ENCODE peak calls at places on chromosome 22, in six cellular contexts. Q, C, A, G, U and Z are unnamed samples.

GRCh38 chr22:47228767-47229166 is 466.3 kb downstream of the TBC1D22A start:
- DNase-seq in A (no peak), Q (no peak), U (no peak), C (no peak), G (no peak), Z (no peak)

GRCh38 chr22:19448076-19448607 is 631 bp upstream of the C22orf39 start:
- DNase-seq in A (peak; percentile 51), C (no peak), Q (no peak), G (no peak), U (peak; percentile 70), Z (no peak)

GRCh38 chr22:36244522-36245391 is 5.4 kb upstream of the APOL2 start:
- DNase-seq in U (no peak), C (no peak), Q (no peak), A (no peak), G (no peak), Z (no peak)

GRCh38 chr22:36885474-36885873 is 24.7 kb downstream of the NCF4 start:
- DNase-seq in C (no peak), U (no peak), G (no peak), Q (no peak), A (no peak), Z (no peak)

GRCh38 chr22:33248927-33249326 is 190.7 kb upstream of the SYN3 start:
- DNase-seq in C (no peak), A (no peak), G (no peak), U (no peak), Q (no peak), Z (no peak)

GRCh38 chr22:50270302-50271010 is at the start of gene MAPK11:
- DNase-seq in C (no peak), G (peak; percentile 60), U (peak; percentile 92), Q (peak; percentile 35), A (peak; percentile 32), Z (peak; percentile 82)

GRCh38 chr22:19477321-19478085 is 1.5 kb downstream of the UFD1 start:
- DNase-seq in A (no peak), G (no peak), Q (no peak), U (no peak), C (no peak), Z (no peak)

GRCh38 chr22:19903031-19903430 is 38.5 kb upstream of the COMT start:
- DNase-seq in Q (no peak), A (no peak), U (no peak), C (no peak), G (no peak), Z (no peak)

GRCh38 chr22:45280583-45280972 is 4.2 kb upstream of the UPK3A start:
- DNase-seq in C (no peak), G (no peak), Q (no peak), A (no peak), U (no peak), Z (no peak)

GRCh38 chr22:36573815-36574350 is 44.9 kb upstream of the EIF3D start:
- DNase-seq in G (no peak), U (no peak), C (no peak), Q (no peak), A (no peak), Z (no peak)

GRCh38 chr22:21643533-21644357 is 1.6 kb downstream of the SDF2L1 start:
- DNase-seq in A (no peak), C (no peak), G (no peak), U (peak; percentile 70), Q (no peak), Z (no peak)

GRCh38 chr22:38697055-38697980 is 3.4 kb downstream of the JOSD1 start:
- DNase-seq in G (no peak), Q (no peak), A (no peak), U (no peak), C (no peak), Z (no peak)

GRCh38 chr22:17443413-17444203 is 74.3 kb downstream of the CECR2 start:
- DNase-seq in Q (no peak), C (no peak), A (no peak), G (no peak), U (no peak), Z (no peak)

GRCh38 chr22:28548411-28548810 is 131.2 kb downstream of the TTC28 start:
- DNase-seq in C (no peak), G (no peak), A (no peak), U (no peak), Q (no peak), Z (no peak)

GRCh38 chr22:35705141-35705540 is 12.5 kb upstream of the APOL5 start:
- DNase-seq in U (no peak), Q (peak; percentile 87), G (no peak), A (no peak), C (no peak), Z (no peak)

GRCh38 chr22:24954114-24954463 is 1.6 kb downstream of the KIAA1671 start:
- DNase-seq in G (no peak), C (no peak), U (no peak), Q (no peak), A (no peak), Z (no peak)

GRCh38 chr22:50571264-50572175 is 6.7 kb downstream of the CPT1B start:
- DNase-seq in C (no peak), U (peak; percentile 45), A (no peak), G (no peak), Q (no peak), Z (peak; percentile 45)

GRCh38 chr22:39207141-39208012 is 37.4 kb downstream of the PDGFB start:
- DNase-seq in Q (no peak), C (no peak), G (no peak), A (no peak), U (peak; percentile 60), Z (no peak)

GRCh38 chr22:44431256-44431655 is 66.8 kb downstream of the RTL6 start:
- DNase-seq in G (no peak), A (no peak), U (peak; percentile 6), Q (no peak), C (no peak), Z (no peak)

GRCh38 chr22:43110444-43110926 is at the start of gene BIK:
- DNase-seq in C (no peak), G (peak; percentile 13), Q (no peak), A (no peak), U (peak; percentile 80), Z (no peak)

GRCh38 chr22:37922177-37922576 is 16.1 kb downstream of the MICALL1 start:
- DNase-seq in G (no peak), C (no peak), A (no peak), U (no peak), Q (no peak), Z (no peak)

GRCh38 chr22:29947410-29948387 is 64.7 kb downstream of the MTMR3 start:
- DNase-seq in Q (no peak), A (no peak), C (no peak), G (no peak), U (no peak), Z (no peak)

GRCh38 chr22:37020192-37020479 is 594 bp downstream of the MPST start:
- DNase-seq in Q (no peak), G (no peak), A (peak; percentile 44), U (no peak), C (no peak), Z (no peak)

GRCh38 chr22:24208012-24208749 is 26.9 kb downstream of the SUSD2 start:
- DNase-seq in Q (peak; percentile 97), U (no peak), C (no peak), G (no peak), A (peak; percentile 40), Z (no peak)

GRCh38 chr22:11066458-11067285 is 4461.3 kb upstream of the OR11H1 start:
- DNase-seq in G (no peak), Q (no peak), C (no peak), U (no peak), A (no peak), Z (no peak)

GRCh38 chr22:26461188-26461810 is 22.3 kb downstream of the HPS4 start:
- DNase-seq in A (peak; percentile 36), U (peak; percentile 80), C (no peak), Q (no peak), G (peak; percentile 69), Z (peak; percentile 49)